ENCODE peak calls at places on chromosome 1, in six cellular contexts. T is heart left ventricle, A is tibial nerve, F is MM.1S, Z is neuronal stem cell, O is tibial artery. L is an unnamed sample.

GRCh38 chr1:46134660-46135331 is 2.4 kb upstream of the PIK3R3 start:
- DNase-seq in T (peak; percentile 37), A (no peak), F (peak; percentile 38), Z (no peak), O (no peak), L (no peak)

GRCh38 chr1:54805466-54805865 is 4.3 kb upstream of the TTC22 start:
- DNase-seq in T (no peak), A (no peak), F (no peak), Z (no peak), O (peak; percentile 16), L (peak; percentile 41)

GRCh38 chr1:112544011-112544688 is 35.4 kb downstream of the WNT2B start:
- DNase-seq in T (no peak), A (no peak), F (no peak), Z (no peak), O (no peak), L (no peak)

GRCh38 chr1:225660544-225660946 is 7.6 kb upstream of the ENAH start:
- DNase-seq in T (no peak), A (no peak), F (no peak), Z (no peak), O (no peak), L (no peak)

GRCh38 chr1:208450958-208451357 is 206.8 kb upstream of the PLXNA2 start:
- DNase-seq in T (no peak), A (no peak), F (no peak), Z (no peak), O (no peak), L (no peak)

GRCh38 chr1:241391926-241392710 is 35.1 kb upstream of the RGS7 start:
- DNase-seq in T (no peak), A (no peak), F (no peak), Z (no peak), O (no peak), L (no peak)

GRCh38 chr1:226186124-226187018 is at the start of gene ACBD3:
- DNase-seq in T (peak; percentile 93), A (peak; percentile 90), F (peak; percentile 92), Z (peak; percentile 84), O (peak; percentile 93), L (peak; percentile 91)

GRCh38 chr1:31042656-31043055 is 22.9 kb downstream of the PUM1 start:
- DNase-seq in T (no peak), A (no peak), F (no peak), Z (no peak), O (no peak), L (no peak)

GRCh38 chr1:4836574-4836973 is 182.2 kb downstream of the AJAP1 start:
- DNase-seq in T (no peak), A (peak; percentile 28), F (no peak), Z (no peak), O (no peak), L (no peak)

GRCh38 chr1:165369255-165369848 is 12.8 kb upstream of the LMX1A start:
- DNase-seq in T (peak; percentile 64), A (peak; percentile 62), F (peak; percentile 64), Z (no peak), O (no peak), L (no peak)

DNA sequence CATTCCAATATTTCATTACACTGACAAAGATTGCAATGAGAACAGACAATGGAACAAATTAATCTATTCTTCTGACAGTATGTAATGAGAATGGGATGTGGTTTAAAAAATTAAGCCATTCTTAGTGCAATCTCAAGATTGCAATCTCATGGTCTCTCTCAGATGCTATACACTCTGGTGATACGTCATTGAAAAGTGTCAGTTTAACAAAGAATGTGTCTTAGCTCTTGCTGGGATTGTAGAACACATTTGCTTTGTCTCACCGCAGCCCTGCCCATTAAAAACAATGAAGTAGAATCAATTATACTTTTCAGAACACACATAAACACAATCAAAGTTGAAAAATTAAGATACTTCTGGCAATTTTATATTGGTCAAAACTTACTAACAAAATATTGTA is 55.1 kb downstream of the LRRC53 start:
- DNase-seq in T (no peak), A (no peak), F (no peak), Z (no peak), O (no peak), L (no peak)
- H3K4me3 ChIP-seq in T (no peak overlapping the region), A (no peak overlapping the region), F (no peak overlapping the region), Z (no peak overlapping the region), O (no peak overlapping the region), L (no peak overlapping the region)

DNA sequence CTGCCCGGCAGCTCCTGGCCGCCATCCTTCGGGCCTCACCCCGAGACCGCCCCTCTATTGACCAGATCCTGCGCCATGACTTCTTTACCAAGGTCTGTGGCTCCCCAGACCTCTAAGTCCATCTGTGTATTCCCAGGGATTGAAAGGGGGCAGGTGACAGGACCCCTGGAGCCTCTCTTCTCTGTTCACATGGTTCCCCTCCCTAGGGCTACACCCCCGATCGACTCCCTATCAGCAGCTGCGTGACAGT is 2.8 kb downstream of the PLK3 start:
- DNase-seq in T (no peak), A (no peak), F (no peak), Z (no peak), O (no peak), L (no peak)
- H3K27ac ChIP-seq in T (peak overlapping the region; percentile 91), A (peak overlapping the region; percentile 19), F (no peak overlapping the region), Z (peak overlapping the region; percentile 81), O (peak overlapping the region; percentile 94), L (peak overlapping the region; percentile 97)

GRCh38 chr1:13797397-13797796 is 97.4 kb downstream of the PRDM2 start:
- DNase-seq in T (no peak), A (no peak), F (no peak), Z (no peak), O (no peak), L (no peak)

GRCh38 chr1:13794231-13795187 is 94.5 kb downstream of the PRDM2 start:
- DNase-seq in T (no peak), A (no peak), F (no peak), Z (no peak), O (no peak), L (peak; percentile 11)

GRCh38 chr1:13799502-13800283 is 99.7 kb downstream of the PRDM2 start:
- DNase-seq in T (no peak), A (no peak), F (no peak), Z (no peak), O (no peak), L (no peak)

GRCh38 chr1:13801232-13801631 is 101.2 kb downstream of the PRDM2 start:
- DNase-seq in T (no peak), A (no peak), F (no peak), Z (no peak), O (no peak), L (no peak)

DNA sequence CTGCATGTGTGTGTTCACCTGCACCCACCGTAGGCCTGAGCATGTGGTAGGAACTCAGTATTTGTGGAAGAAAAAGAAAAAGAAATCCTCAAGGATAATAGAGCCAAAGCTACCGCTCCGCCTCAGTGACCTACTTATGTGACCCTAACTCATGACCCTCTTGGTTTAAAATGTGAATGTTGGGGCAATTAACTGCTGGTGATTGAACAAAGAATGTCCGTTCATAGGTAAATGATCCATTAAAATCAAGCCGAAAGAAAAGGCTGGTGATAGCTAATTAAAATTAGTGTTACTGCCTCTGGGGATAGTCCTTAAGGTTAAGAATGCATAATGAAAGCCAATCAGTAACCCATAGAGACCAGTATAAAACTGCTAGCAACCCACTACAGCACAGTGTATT is 98.1 kb downstream of the PRDM2 start:
- DNase-seq in T (no peak), A (no peak), F (no peak), Z (no peak), O (no peak), L (no peak)
- H3K4me3 ChIP-seq in T (no peak overlapping the region), A (no peak overlapping the region), F (no peak overlapping the region), Z (no peak overlapping the region), O (no peak overlapping the region), L (no peak overlapping the region)

GRCh38 chr1:211753649-211754251 is 76.8 kb downstream of the LPGAT1 start:
- DNase-seq in T (no peak), A (no peak), F (no peak), Z (no peak), O (no peak), L (no peak)
- H3K27ac ChIP-seq in T (no peak overlapping the region), A (no peak overlapping the region), F (no peak overlapping the region), Z (no peak overlapping the region), O (no peak overlapping the region), L (no peak overlapping the region)

GRCh38 chr1:171196351-171196750 is 11.3 kb downstream of the FMO2 start:
- DNase-seq in T (no peak), A (no peak), F (no peak), Z (no peak), O (no peak), L (no peak)
- H3K4me3 ChIP-seq in T (no peak overlapping the region), A (no peak overlapping the region), F (no peak overlapping the region), Z (no peak overlapping the region), O (no peak overlapping the region), L (no peak overlapping the region)

DNA sequence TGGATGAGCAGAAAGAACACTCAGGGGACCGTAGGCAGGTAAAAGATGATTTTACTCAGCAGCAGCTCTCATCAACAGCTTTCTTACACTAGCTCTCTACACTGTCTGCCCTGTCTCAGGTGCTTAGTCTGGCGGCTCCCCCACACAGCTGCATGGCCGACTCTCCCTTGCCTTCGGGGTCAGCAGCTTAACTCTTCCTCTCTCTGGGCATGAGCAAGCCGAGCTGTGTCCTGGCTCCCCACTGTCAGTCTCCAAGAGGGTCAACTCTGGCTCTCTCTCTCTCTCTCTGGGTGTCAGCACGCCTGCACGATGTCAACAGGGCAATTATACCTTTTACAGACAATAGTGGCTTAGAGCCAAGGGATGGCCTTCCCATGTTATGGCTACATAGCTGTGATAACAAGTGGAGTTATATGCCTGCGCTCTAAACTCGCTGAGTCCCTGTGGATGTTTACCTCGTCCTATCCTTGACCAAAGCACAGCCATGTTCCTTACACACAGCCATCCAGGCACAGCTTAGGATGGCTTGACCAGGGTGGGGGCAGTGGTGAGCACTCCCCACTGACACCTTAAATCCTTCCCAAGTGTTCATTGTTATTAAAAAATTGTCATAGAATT is 3.1 kb upstream of the BCL10 start:
- DNase-seq in T (no peak), A (no peak), F (no peak), Z (no peak), O (no peak), L (no peak)
- H3K27ac ChIP-seq in T (no peak overlapping the region), A (no peak overlapping the region), F (no peak overlapping the region), Z (no peak overlapping the region), O (peak overlapping the region; percentile 40), L (peak overlapping the region; percentile 79)

DNA sequence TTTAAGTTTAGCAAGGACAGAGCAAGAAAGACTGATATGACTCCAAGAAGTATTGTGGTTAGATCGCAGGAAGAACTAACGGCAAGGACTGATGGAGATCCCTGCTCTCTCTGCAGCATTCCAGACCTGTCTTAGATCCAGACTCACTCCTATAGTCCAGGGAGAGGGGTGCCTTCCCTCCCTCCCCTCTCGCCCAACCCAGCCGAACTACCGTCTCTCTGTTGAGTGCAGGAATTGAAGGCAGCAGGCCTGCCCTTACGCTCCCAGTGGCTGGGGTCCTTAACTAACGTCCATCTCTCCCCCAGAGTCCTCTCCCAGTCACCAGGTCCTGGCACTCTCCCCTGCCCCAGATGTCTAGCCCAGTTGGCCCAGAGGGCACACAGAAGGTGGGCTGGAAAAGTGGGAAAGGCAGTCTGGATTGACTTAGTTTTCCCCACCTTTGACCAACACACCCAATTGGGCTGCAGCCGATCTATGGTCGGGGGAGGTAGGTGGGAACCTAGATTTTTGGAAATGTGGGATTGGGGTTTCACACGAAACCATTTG is 1.1 kb downstream of the CRABP2 start:
- DNase-seq in T (no peak), A (no peak), F (no peak), Z (no peak), O (no peak), L (no peak)
- H3K4me3 ChIP-seq in T (no peak overlapping the region), A (no peak overlapping the region), F (no peak overlapping the region), Z (peak overlapping the region; percentile 63), O (no peak overlapping the region), L (peak overlapping the region; percentile 71)

GRCh38 chr1:44250113-44250781 is 37.0 kb downstream of the DMAP1 start:
- DNase-seq in T (peak; percentile 68), A (no peak), F (no peak), Z (no peak), O (no peak), L (no peak)
- H3K27ac ChIP-seq in T (peak overlapping the region; percentile 38), A (no peak overlapping the region), F (no peak overlapping the region), Z (no peak overlapping the region), O (no peak overlapping the region), L (no peak overlapping the region)

L was measured in coronary artery.